ENCODE peak calls at places on chromosomes 16 and 17, in seven cellular contexts. G, J, A, N, S, L and Y are unnamed samples.

GRCh38 chr16:73179671-73180370 is 131.9 kb upstream of the ZFHX3 start:
- DNase-seq in G (peak), J (no peak), A (no peak), N (peak), S (no peak), L (no peak), Y (no peak)

GRCh38 chr16:86495756-86496261 is 14.5 kb upstream of the FOXF1 start:
- DNase-seq in G (no peak), J (no peak), A (no peak), N (no peak), S (no peak), L (no peak), Y (no peak)

GRCh38 chr16:50538411-50539052 is 9.7 kb upstream of the NKD1 start:
- DNase-seq in G (no peak), J (no peak), A (no peak), N (no peak), S (no peak), L (no peak), Y (no peak)

GRCh38 chr17:17132746-17133145 is 73.4 kb downstream of the PLD6 start:
- DNase-seq in G (no peak), J (no peak), A (no peak), N (no peak), S (no peak), L (no peak), Y (no peak)

GRCh38 chr16:714558-715447 is at the start of gene METRN:
- DNase-seq in G (peak), J (no peak), A (peak), N (peak), S (peak), L (peak), Y (no peak)

GRCh38 chr17:73043686-73044581 is 48.6 kb downstream of the SLC39A11 start:
- DNase-seq in G (no peak), J (no peak), A (no peak), N (no peak), S (no peak), L (no peak), Y (no peak)

GRCh38 chr16:88264641-88265285 is 118.0 kb upstream of the ZNF469 start:
- DNase-seq in G (peak), J (peak), A (peak), N (peak), S (peak), L (peak), Y (peak)

GRCh38 chr17:70517808-70518207 is 348.5 kb downstream of the KCNJ2 start:
- DNase-seq in G (no peak), J (no peak), A (no peak), N (no peak), S (no peak), L (no peak), Y (no peak)

GRCh38 chr16:21194771-21195301 is 16.5 kb downstream of the ZP2 start:
- DNase-seq in G (no peak), J (no peak), A (no peak), N (no peak), S (no peak), L (no peak), Y (no peak)

GRCh38 chr16:89912143-89912542 is 6.5 kb upstream of the MC1R start:
- DNase-seq in G (no peak), J (no peak), A (no peak), N (no peak), S (no peak), L (no peak), Y (no peak)

DNA sequence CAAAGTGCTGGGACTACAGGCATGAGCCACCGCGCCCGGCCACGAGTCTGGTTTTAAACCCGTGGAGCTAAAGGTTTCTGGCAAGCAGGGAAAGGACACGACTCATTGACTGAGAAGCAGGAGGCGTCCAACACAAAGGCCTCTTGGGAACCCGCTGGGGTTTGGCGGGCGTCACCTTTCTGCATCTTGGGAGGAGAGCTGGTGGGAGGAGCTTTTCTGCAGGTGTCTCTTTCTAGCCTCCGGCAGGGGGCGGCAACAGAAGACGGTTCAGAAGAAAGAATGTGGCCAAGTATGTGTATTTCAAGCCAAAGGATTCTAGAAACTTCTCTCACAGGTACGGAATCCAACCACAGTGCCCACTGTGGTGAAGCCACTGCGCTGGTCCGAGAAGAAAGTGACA is 97.4 kb downstream of the MRM3 start:
- DNase-seq in G (peak), J (peak), A (peak), N (peak), S (peak), L (peak), Y (peak)
- TF ChIP-seq CTCF in G (peak), J (peak), A (peak), N (peak), S (peak), L (peak), Y (peak)

DNA sequence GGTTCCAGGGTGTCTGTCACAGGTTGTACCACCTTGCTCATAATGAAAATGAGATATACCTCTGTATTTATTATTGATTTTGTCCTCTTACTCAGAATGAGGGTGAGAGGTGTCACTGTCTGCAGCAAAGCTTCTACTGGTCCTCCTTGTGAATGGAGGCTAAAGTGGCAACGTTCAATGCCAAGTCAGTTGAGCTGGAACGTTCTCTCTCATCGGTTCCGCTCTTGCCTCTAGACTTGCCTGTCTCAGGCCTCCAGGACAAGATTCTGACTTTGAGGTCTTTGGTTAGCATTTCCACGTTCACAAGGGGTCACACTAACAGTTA is 50.3 kb upstream of the MYH10 start:
- DNase-seq in G (no peak), J (no peak), A (no peak), N (no peak), S (no peak), L (no peak), Y (no peak)
- H3K4me3 ChIP-seq in G (no peak), J (no peak), A (no peak), N (no peak), S (no peak), L (no peak), Y (no peak)

GRCh38 chr17:57540596-57540995 is 204.5 kb downstream of the CCDC182 start:
- DNase-seq in G (no peak), J (no peak), A (no peak), N (no peak), S (no peak), L (no peak), Y (no peak)

GRCh38 chr17:57541049-57541448 is 204.1 kb downstream of the CCDC182 start:
- DNase-seq in G (no peak), J (no peak), A (no peak), N (no peak), S (no peak), L (no peak), Y (no peak)

GRCh38 chr17:57543230-57543629 is 201.9 kb downstream of the CCDC182 start:
- DNase-seq in G (no peak), J (no peak), A (no peak), N (no peak), S (no peak), L (no peak), Y (no peak)

GRCh38 chr17:57542518-57542917 is 202.6 kb downstream of the CCDC182 start:
- DNase-seq in G (no peak), J (no peak), A (no peak), N (no peak), S (no peak), L (no peak), Y (no peak)

DNA sequence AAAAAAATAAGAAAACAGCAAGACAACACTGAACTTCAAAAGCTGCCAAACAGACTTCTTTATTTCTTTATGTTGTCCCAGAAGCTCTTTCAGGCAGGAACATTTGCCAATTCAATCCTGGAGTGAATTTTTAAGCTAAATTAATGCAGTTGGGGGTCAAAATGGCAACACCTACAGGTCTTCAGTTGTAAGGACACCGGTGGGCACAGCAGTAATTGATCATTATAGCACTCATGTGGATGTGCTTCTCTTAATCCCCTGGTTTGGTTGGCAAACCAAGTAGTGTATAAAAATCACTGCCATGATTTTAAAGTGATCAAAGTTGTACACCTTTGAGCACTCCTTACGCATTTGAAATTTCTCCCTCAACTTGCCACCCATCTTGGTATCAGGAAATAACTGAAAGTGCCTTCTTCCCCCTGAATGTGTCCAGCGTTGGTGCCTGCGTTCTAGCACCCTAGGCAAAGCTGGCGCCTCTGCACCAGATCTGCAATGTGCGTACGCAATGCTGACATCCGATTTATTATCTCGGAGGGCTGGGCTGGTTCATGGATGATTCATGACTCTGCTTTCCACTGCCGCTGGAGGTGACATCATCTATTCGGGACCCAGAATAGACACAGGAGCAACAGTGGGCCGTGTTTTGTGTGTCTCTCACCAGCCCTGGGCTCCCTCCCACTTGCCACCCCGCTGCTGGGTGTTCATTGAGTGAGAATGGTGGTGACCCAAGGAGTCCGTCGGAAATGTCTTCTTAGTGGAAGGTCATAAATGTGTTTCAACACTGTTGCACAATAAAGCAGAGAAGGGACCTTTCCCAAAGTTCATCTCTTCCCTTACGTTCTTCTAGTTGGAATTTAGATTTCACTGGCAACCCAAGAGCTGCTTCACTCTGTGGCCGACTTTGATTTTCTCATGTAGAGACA is 203.4 kb downstream of the CCDC182 start:
- DNase-seq in G (peak), J (no peak), A (no peak), N (no peak), S (peak), L (no peak), Y (no peak)
- TF ChIP-seq CTCF in G (no peak), J (no peak), A (no peak), N (no peak), S (no peak), L (no peak), Y (no peak)

GRCh38 chr17:71974051-71974450 is 146.8 kb upstream of the SOX9 start:
- DNase-seq in G (no peak), J (no peak), A (no peak), N (no peak), S (no peak), L (no peak), Y (no peak)

GRCh38 chr17:71980171-71980570 is 140.6 kb upstream of the SOX9 start:
- DNase-seq in G (no peak), J (no peak), A (no peak), N (no peak), S (no peak), L (no peak), Y (no peak)

GRCh38 chr17:71975998-71976649 is 144.7 kb upstream of the SOX9 start:
- DNase-seq in G (peak), J (no peak), A (no peak), N (peak), S (peak), L (peak), Y (peak)

GRCh38 chr17:71978435-71978834 is 142.4 kb upstream of the SOX9 start:
- DNase-seq in G (no peak), J (no peak), A (no peak), N (no peak), S (no peak), L (no peak), Y (no peak)

GRCh38 chr17:71975331-71975801 is 145.5 kb upstream of the SOX9 start:
- DNase-seq in G (peak), J (no peak), A (no peak), N (no peak), S (no peak), L (peak), Y (no peak)
- H3K4me3 ChIP-seq in G (peak), J (no peak), A (no peak), N (peak), S (no peak), L (peak), Y (no peak)

GRCh38 chr16:30141750-30142149 is 18.7 kb upstream of the MAPK3 start:
- DNase-seq in G (no peak), J (no peak), A (no peak), N (no peak), S (no peak), L (no peak), Y (no peak)

GRCh38 chr16:30144917-30145316 is 21.9 kb upstream of the MAPK3 start:
- DNase-seq in G (no peak), J (no peak), A (no peak), N (no peak), S (no peak), L (no peak), Y (no peak)

GRCh38 chr16:30143347-30143702 is 20.3 kb upstream of the MAPK3 start:
- DNase-seq in G (no peak), J (no peak), A (no peak), N (no peak), S (no peak), L (no peak), Y (no peak)

GRCh38 chr16:30144017-30144416 is 21.0 kb upstream of the MAPK3 start:
- DNase-seq in G (no peak), J (no peak), A (no peak), N (no peak), S (no peak), L (no peak), Y (no peak)

GRCh38 chr16:30142672-30143346 is 19.8 kb upstream of the MAPK3 start:
- DNase-seq in G (no peak), J (peak), A (no peak), N (no peak), S (peak), L (no peak), Y (no peak)
- TF ChIP-seq CTCF in G (no peak), J (peak), A (no peak), N (no peak), S (peak), L (no peak), Y (peak)

GRCh38 chr17:2198917-2199316 is 104.7 kb downstream of the SMG6 start:
- DNase-seq in G (no peak), J (no peak), A (no peak), N (no peak), S (no peak), L (no peak), Y (no peak)

GRCh38 chr17:2204393-2204792 is 99.2 kb downstream of the SMG6 start:
- DNase-seq in G (no peak), J (no peak), A (peak), N (no peak), S (no peak), L (no peak), Y (no peak)

GRCh38 chr17:2203818-2204217 is 99.8 kb downstream of the SMG6 start:
- DNase-seq in G (no peak), J (no peak), A (no peak), N (no peak), S (no peak), L (no peak), Y (no peak)

GRCh38 chr17:2202302-2202995 is 101.1 kb downstream of the SMG6 start:
- DNase-seq in G (no peak), J (no peak), A (no peak), N (peak), S (no peak), L (no peak), Y (no peak)

DNA sequence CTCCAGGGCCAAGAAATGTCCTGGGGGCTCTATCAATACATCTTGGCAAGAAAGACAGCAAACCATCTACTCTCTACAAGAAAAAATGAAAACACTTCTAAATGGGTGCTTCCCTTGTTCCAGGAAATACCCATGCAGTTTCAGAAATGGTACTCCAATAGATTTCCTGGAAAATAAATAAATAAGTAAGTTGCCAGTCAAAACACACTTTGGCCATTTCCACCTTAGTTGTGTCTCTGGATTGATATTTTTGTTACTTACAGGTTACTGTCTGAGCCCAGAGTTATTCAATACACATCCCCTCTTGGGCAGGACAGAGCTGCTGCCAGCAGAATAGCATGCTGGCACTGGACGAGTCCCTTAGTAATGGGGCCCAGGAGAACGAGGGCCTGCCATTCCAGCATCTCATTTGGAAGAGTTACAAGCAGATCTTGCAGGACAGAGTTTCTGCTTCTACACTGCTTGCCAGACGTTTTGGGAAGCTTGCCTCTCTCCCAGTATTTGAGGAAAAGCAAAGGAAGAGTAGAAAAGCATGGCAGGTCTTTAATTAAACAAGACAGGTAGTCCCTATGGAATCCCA is 100.5 kb downstream of the SMG6 start:
- DNase-seq in G (no peak), J (no peak), A (no peak), N (no peak), S (no peak), L (no peak), Y (no peak)
- H3K4me3 ChIP-seq in G (no peak), J (no peak), A (no peak), N (no peak), S (no peak), L (no peak), Y (no peak)